ENCODE peak calls at places on chromosomes 11 and 22, in four cellular contexts. T, X, N and G are unnamed samples.

GRCh38 chr11:133600876-133601275 is 68.6 kb upstream of the OPCML start:
- DNase-seq in X (no peak), T (no peak), N (no peak), G (no peak)

GRCh38 chr11:1387961-1388762 is 1.6 kb upstream of the BRSK2 start:
- DNase-seq in N (no peak), T (no peak), X (peak), G (peak)

GRCh38 chr11:113725883-113726405 is 19.8 kb upstream of the TMPRSS5 start:
- DNase-seq in N (no peak), T (peak), X (peak), G (no peak)

GRCh38 chr11:38814670-38815069 is 2216.6 kb upstream of the RAG2 start:
- DNase-seq in T (no peak), X (no peak), N (no peak), G (no peak)

GRCh38 chr11:11537372-11537771 is 84.4 kb downstream of the GALNT18 start:
- DNase-seq in T (no peak), N (no peak), X (no peak), G (no peak)

GRCh38 chr11:110833033-110833484 is 120.8 kb upstream of the ARHGAP20 start:
- DNase-seq in N (no peak), X (no peak), T (no peak), G (no peak)

GRCh38 chr11:106061249-106061794 is 15.8 kb downstream of the KBTBD3 start:
- DNase-seq in X (no peak), N (no peak), T (no peak), G (no peak)

GRCh38 chr11:75240381-75241035 is at the start of gene TPBGL:
- DNase-seq in T (peak), N (no peak), X (no peak), G (peak)

DNA sequence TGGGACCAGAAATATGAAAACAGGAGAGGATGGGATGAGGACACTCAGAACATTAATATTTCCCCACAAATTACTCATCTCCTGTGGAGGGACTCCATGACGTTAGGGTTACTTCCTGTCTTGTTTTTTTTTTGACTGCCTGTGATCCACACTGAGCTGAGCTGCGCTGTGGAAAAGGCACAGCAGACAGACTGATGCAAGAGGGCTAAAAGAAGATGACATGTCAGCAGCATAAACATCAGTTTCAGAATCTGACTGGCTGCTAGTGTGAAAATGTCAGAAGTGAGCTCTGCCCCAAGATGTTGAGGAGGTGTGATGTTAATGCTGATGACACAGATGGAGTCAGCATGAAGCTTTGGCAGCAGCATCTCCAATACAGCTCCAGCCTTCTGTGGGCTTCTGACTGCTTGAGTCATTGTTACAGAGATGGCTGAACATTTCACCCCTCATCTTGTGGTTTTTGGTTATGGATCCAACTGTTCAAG is 286.8 kb downstream of the BLID start:
- DNase-seq in T (no peak), N (no peak), X (no peak), G (no peak)
- TF ChIP-seq CBFB in T (no peak), N (no peak), X (no peak), G (no peak)

DNA sequence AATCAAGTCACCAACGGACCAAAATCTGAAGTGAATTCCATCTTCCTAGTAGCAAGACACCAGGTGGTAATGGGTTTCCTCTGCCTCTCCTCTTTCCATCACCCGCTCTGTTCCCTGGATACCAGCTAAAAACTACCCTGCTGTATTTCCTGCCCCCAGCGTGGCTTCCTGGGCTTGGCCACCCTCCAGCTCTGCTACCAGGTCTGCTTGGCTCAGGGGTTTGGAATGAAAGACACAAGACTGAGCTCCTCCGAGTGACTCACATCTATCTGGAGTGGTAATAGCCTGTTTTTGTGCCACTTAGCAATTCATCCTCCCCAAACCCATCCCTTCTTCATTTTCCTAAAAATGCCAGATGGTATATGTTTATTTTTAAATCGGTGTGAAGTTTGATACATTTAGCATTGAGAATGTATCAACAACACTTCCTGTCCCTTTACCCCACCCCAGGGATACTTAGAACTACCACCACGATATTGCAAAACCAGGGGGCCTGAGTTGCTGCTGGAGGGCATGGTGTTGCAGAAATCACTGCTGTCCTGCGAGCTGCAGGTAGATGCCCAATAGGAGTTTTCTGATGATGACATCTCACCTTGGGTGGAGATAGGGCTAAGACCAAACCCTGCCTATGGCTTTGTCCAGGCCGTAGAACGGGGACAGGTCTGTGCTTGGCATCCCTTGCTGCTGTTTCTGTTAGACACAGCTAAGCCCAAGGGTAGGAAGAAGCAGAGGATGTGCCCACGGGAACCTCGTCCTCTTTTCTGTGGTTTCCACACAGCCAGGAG is 7.5 kb upstream of the MICAL3 start:
- DNase-seq in T (no peak), X (no peak), N (no peak), G (no peak)
- TF ChIP-seq CBFB in T (no peak), X (no peak), N (no peak), G (no peak)

GRCh38 chr11:35946766-35947165 is 2.9 kb downstream of the LDLRAD3 start:
- DNase-seq in X (no peak), T (no peak), N (no peak), G (no peak)

GRCh38 chr11:35951659-35952058 is 7.8 kb downstream of the LDLRAD3 start:
- DNase-seq in X (no peak), N (no peak), T (no peak), G (no peak)

GRCh38 chr11:35950082-35950481 is 6.2 kb downstream of the LDLRAD3 start:
- DNase-seq in T (no peak), X (no peak), N (no peak), G (no peak)

GRCh38 chr11:35947437-35947836 is 3.6 kb downstream of the LDLRAD3 start:
- DNase-seq in X (no peak), N (no peak), T (no peak), G (no peak)

GRCh38 chr11:35949242-35949641 is 5.4 kb downstream of the LDLRAD3 start:
- DNase-seq in N (no peak), T (no peak), X (no peak), G (no peak)
- TF ChIP-seq CBFB in N (no peak), T (no peak), X (no peak), G (no peak)

GRCh38 chr11:71238941-71239340 is 13.4 kb downstream of the SHANK2 start:
- DNase-seq in T (no peak), N (no peak), X (no peak), G (no peak)

GRCh38 chr11:71240061-71240690 is 12.2 kb downstream of the SHANK2 start:
- DNase-seq in T (no peak), N (no peak), X (no peak), G (no peak)

GRCh38 chr11:71239581-71239980 is 12.8 kb downstream of the SHANK2 start:
- DNase-seq in X (no peak), T (no peak), N (no peak), G (no peak)

GRCh38 chr11:71241721-71242259 is 10.6 kb downstream of the SHANK2 start:
- DNase-seq in N (no peak), T (no peak), X (no peak), G (no peak)

DNA sequence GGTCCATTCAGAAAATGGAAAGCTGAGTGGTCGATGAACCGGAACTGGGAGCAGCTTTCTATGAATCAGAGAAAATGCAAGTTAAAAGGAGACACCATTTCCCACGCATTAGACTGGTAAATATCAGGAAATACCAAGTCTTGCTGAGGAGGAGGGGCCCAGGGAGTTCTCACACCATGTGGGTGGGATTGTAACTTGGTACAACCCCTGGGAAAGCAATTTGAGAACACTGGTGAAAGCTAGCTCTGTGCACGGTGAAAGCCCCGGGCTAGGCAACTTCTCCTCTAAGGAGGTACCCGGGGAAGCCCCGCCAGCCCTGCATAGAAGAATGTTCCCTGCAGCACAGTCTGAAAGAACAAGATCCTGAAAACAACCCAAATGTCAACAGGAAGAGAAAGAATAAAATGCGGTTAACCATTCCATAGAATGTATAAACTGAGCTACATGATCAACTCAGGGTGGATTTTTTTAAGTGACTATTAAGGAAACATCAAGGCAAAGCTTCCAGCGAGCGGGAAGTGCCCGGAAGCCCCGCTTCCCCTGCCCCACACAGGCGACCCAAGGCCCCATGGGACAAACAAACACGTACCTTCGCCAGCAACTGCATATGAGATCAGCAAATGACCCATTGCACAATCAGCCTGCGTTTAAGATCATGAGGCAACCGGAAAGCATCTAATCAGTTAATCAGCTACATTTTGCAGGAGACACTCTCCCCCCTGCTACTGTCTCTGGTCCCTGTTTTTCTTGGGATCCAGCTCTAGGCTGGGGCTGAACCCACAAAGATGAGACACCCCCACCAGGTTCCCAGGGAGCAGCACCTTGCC is 11.3 kb downstream of the SHANK2 start:
- DNase-seq in N (peak), T (no peak), X (peak), G (peak)
- TF ChIP-seq CBFB in N (no peak), T (no peak), X (peak), G (no peak)

GRCh38 chr22:25747245-25747944 is 5.4 kb downstream of the MYO18B start:
- DNase-seq in T (peak), X (peak), N (no peak), G (no peak)

GRCh38 chr22:25746012-25746373 is 4.0 kb downstream of the MYO18B start:
- DNase-seq in N (no peak), T (no peak), X (no peak), G (no peak)

GRCh38 chr22:25742918-25743708 is 1.1 kb downstream of the MYO18B start:
- DNase-seq in T (peak), X (no peak), N (no peak), G (no peak)

GRCh38 chr22:25744694-25745093 is 2.7 kb downstream of the MYO18B start:
- DNase-seq in T (no peak), X (no peak), N (no peak), G (no peak)

GRCh38 chr22:25745341-25746011 is 3.5 kb downstream of the MYO18B start:
- DNase-seq in N (no peak), T (no peak), X (no peak), G (no peak)
- TF ChIP-seq CBFB in N (no peak), T (no peak), X (no peak), G (no peak)

GRCh38 chr11:100004541-100004940 is 682.5 kb upstream of the ARHGAP42 start:
- DNase-seq in T (no peak), N (no peak), X (no peak), G (no peak)

GRCh38 chr11:100008440-100008839 is 678.6 kb upstream of the ARHGAP42 start:
- DNase-seq in N (no peak), T (no peak), X (no peak), G (no peak)

GRCh38 chr11:100009728-100010127 is 677.4 kb upstream of the ARHGAP42 start:
- DNase-seq in X (no peak), N (no peak), T (no peak), G (no peak)

DNA sequence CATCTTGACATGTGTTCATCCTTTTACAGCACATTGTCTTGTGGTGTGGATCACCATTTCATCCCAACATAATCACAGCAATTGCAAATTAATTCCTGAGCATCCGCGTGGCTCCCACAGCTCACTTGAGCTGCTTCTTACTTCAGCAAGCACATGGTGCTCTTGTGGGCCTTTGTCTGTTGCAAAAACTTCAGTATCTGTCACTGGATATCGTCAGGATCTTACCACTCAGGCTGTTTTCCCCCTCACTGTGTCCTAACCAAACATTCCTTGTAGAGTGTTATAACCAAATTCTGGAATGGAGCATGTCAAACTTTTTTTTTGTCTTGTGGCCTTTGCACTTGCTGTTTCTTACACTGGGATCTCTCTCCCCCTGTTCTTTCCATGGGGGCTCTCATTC is 683.1 kb upstream of the ARHGAP42 start:
- DNase-seq in X (no peak), N (no peak), T (no peak), G (no peak)
- TF ChIP-seq CBFB in X (no peak), N (no peak), T (no peak), G (no peak)